ENCODE peak calls at places on chromosome 9, in nine cellular contexts. M is IMR-90, L is NCI-H1048, D is C1 segment of cervical spinal cord, H is H4, A is RWPE1, R is uterus, T is GM23248, C is NCI-H345. F is an unnamed sample.

GRCh38 chr9:2679011-2679410 is 38.3 kb upstream of the KCNV2 start:
- DNase-seq in M (no peak), R (no peak), T (peak), L (no peak), A (no peak), D (no peak), C (no peak), H (no peak), F (no peak)

GRCh38 chr9:26210338-26210851 is 532.2 kb upstream of the TUSC1 start:
- DNase-seq in T (peak), M (peak), C (no peak), A (no peak), L (no peak), R (no peak), H (no peak), D (peak), F (peak)

GRCh38 chr9:37641331-37641730 is 9.4 kb upstream of the FRMPD1 start:
- DNase-seq in C (no peak), D (no peak), A (no peak), H (no peak), L (no peak), T (no peak), M (no peak), R (no peak), F (no peak)

GRCh38 chr9:77019810-77020437 is 469 bp downstream of the FOXB2 start:
- DNase-seq in H (no peak), M (no peak), A (no peak), L (no peak), C (peak), R (no peak), D (no peak), T (no peak), F (no peak)

GRCh38 chr9:596701-597100 is 244.8 kb upstream of the DMRT1 start:
- DNase-seq in A (no peak), R (no peak), T (no peak), H (no peak), C (no peak), L (no peak), M (no peak), D (no peak), F (no peak)

GRCh38 chr9:27194401-27195091 is 85.5 kb downstream of the TEK start:
- DNase-seq in M (peak), L (no peak), T (peak), R (no peak), A (peak), D (no peak), H (peak), C (no peak), F (no peak)

GRCh38 chr9:128627127-128627715 is 29.4 kb downstream of the DYNC2I2 start:
- DNase-seq in R (no peak), H (no peak), M (no peak), T (no peak), L (no peak), C (no peak), A (no peak), D (peak), F (no peak)

GRCh38 chr9:121929893-121930875 is 162.9 kb downstream of the TTLL11 start:
- DNase-seq in H (no peak), D (no peak), A (no peak), T (no peak), R (no peak), L (no peak), M (no peak), C (no peak), F (no peak)

GRCh38 chr9:108675708-108676107 is 180.1 kb downstream of the ACTL7B start:
- DNase-seq in T (no peak), D (no peak), M (no peak), L (no peak), R (no peak), H (no peak), A (no peak), C (no peak), F (no peak)

GRCh38 chr9:79236466-79236865 is 335.3 kb upstream of the TLE4 start:
- DNase-seq in R (no peak), M (peak), A (no peak), C (no peak), H (no peak), L (no peak), D (no peak), T (peak), F (no peak)

GRCh38 chr9:21862871-21863270 is 60.4 kb downstream of the MTAP start:
- DNase-seq in C (no peak), H (no peak), A (no peak), R (no peak), T (no peak), M (no peak), D (no peak), L (no peak), F (no peak)

GRCh38 chr9:122143296-122143695 is 16.3 kb downstream of the NDUFA8 start:
- DNase-seq in H (no peak), C (no peak), T (no peak), M (no peak), D (no peak), A (no peak), R (no peak), L (no peak), F (no peak)

GRCh38 chr9:136022731-136023400 is 61.7 kb upstream of the UBAC1 start:
- DNase-seq in C (no peak), R (no peak), L (no peak), T (no peak), M (no peak), A (no peak), D (no peak), H (no peak), F (no peak)